ENCODE peak calls at places on chromosome X, in ten cellular contexts. One of them, this sample, is unnamed.

GRCh38 chrX:68915778-68916177 is 87.0 kb downstream of the EFNB1 start:
- DNase-seq in adrenal gland: no peak
- DNase-seq in stomach: no peak
- DNase-seq in A549: no peak
- DNase-seq in H1: no peak
- DNase-seq in HCT116: no peak
- DNase-seq in tibial nerve: no peak
- DNase-seq in ovary: no peak
- DNase-seq in NB4: no peak
- DNase-seq in lower leg skin: no peak
- DNase-seq in this sample: no peak

GRCh38 chrX:51461053-51462050 is 35.0 kb downstream of the NUDT11 start:
- DNase-seq in lower leg skin: no peak
- DNase-seq in stomach: no peak
- DNase-seq in NB4: peak; percentile 45
- DNase-seq in tibial nerve: no peak
- DNase-seq in adrenal gland: peak; percentile 21
- DNase-seq in ovary: no peak
- DNase-seq in A549: peak; percentile 53
- DNase-seq in H1: no peak
- DNase-seq in HCT116: peak; percentile 7
- DNase-seq in this sample: peak; percentile 13

GRCh38 chrX:130204647-130205046 is 32.9 kb downstream of the RAB33A start:
- DNase-seq in stomach: no peak
- DNase-seq in H1: no peak
- DNase-seq in lower leg skin: no peak
- DNase-seq in HCT116: no peak
- DNase-seq in ovary: no peak
- DNase-seq in tibial nerve: no peak
- DNase-seq in adrenal gland: no peak
- DNase-seq in A549: no peak
- DNase-seq in NB4: no peak
- DNase-seq in this sample: no peak

GRCh38 chrX:13432376-13432775 is 112.5 kb upstream of the ATXN3L start:
- DNase-seq in adrenal gland: peak; percentile 57
- DNase-seq in NB4: no peak
- DNase-seq in ovary: no peak
- DNase-seq in lower leg skin: no peak
- DNase-seq in stomach: no peak
- DNase-seq in tibial nerve: peak; percentile 12
- DNase-seq in H1: no peak
- DNase-seq in A549: peak; percentile 60
- DNase-seq in HCT116: no peak
- DNase-seq in this sample: no peak

GRCh38 chrX:134542485-134542884 is 82.5 kb downstream of the HPRT1 start:
- DNase-seq in H1: no peak
- DNase-seq in tibial nerve: no peak
- DNase-seq in lower leg skin: no peak
- DNase-seq in ovary: peak; percentile 64
- DNase-seq in A549: peak; percentile 53
- DNase-seq in NB4: peak; percentile 89
- DNase-seq in adrenal gland: peak; percentile 55
- DNase-seq in HCT116: no peak
- DNase-seq in stomach: no peak
- DNase-seq in this sample: no peak

GRCh38 chrX:38880460-38880859 is 79.2 kb downstream of the MID1IP1 start:
- DNase-seq in tibial nerve: no peak
- DNase-seq in A549: peak; percentile 34
- DNase-seq in HCT116: no peak
- DNase-seq in H1: no peak
- DNase-seq in NB4: peak; percentile 44
- DNase-seq in lower leg skin: no peak
- DNase-seq in stomach: no peak
- DNase-seq in ovary: no peak
- DNase-seq in adrenal gland: no peak
- DNase-seq in this sample: no peak

GRCh38 chrX:48533165-48533564 is 6.3 kb upstream of the TBC1D25 start:
- DNase-seq in HCT116: no peak
- DNase-seq in H1: no peak
- DNase-seq in NB4: no peak
- DNase-seq in adrenal gland: no peak
- DNase-seq in tibial nerve: no peak
- DNase-seq in A549: no peak
- DNase-seq in ovary: no peak
- DNase-seq in stomach: no peak
- DNase-seq in lower leg skin: no peak
- DNase-seq in this sample: no peak

GRCh38 chrX:106862972-106863688 is 40.0 kb downstream of the RIPPLY1 start:
- DNase-seq in H1: peak; percentile 58
- DNase-seq in HCT116: peak; percentile 1
- DNase-seq in lower leg skin: no peak
- DNase-seq in ovary: no peak
- DNase-seq in adrenal gland: no peak
- DNase-seq in A549: peak; percentile 32
- DNase-seq in stomach: peak; percentile 35
- DNase-seq in NB4: peak; percentile 17
- DNase-seq in tibial nerve: no peak
- DNase-seq in this sample: peak; percentile 10

GRCh38 chrX:50093627-50094026 is 107.2 kb downstream of the AKAP4 start:
- DNase-seq in stomach: no peak
- DNase-seq in ovary: no peak
- DNase-seq in lower leg skin: no peak
- DNase-seq in NB4: no peak
- DNase-seq in adrenal gland: no peak
- DNase-seq in A549: no peak
- DNase-seq in HCT116: no peak
- DNase-seq in H1: no peak
- DNase-seq in tibial nerve: no peak
- DNase-seq in this sample: no peak

GRCh38 chrX:9785944-9786741 is at the start of gene SHROOM2:
- DNase-seq in A549: no peak
- DNase-seq in lower leg skin: no peak
- DNase-seq in tibial nerve: no peak
- DNase-seq in ovary: peak; percentile 68
- DNase-seq in HCT116: no peak
- DNase-seq in NB4: no peak
- DNase-seq in H1: peak; percentile 57
- DNase-seq in adrenal gland: peak; percentile 11
- DNase-seq in stomach: peak; percentile 39
- DNase-seq in this sample: no peak

GRCh38 chrX:111490683-111491082 is 20.8 kb upstream of the SERTM2 start:
- DNase-seq in NB4: no peak
- DNase-seq in A549: no peak
- DNase-seq in adrenal gland: no peak
- DNase-seq in stomach: no peak
- DNase-seq in H1: no peak
- DNase-seq in lower leg skin: no peak
- DNase-seq in tibial nerve: no peak
- DNase-seq in HCT116: no peak
- DNase-seq in ovary: no peak
- DNase-seq in this sample: no peak

GRCh38 chrX:49249071-49249470 is 13.8 kb downstream of the CCDC22 start:
- DNase-seq in NB4: no peak
- DNase-seq in tibial nerve: no peak
- DNase-seq in lower leg skin: no peak
- DNase-seq in ovary: no peak
- DNase-seq in stomach: no peak
- DNase-seq in adrenal gland: no peak
- DNase-seq in HCT116: no peak
- DNase-seq in A549: no peak
- DNase-seq in H1: no peak
- DNase-seq in this sample: no peak

GRCh38 chrX:48648299-48648698 is 35.3 kb upstream of the WAS start:
- DNase-seq in H1: peak; percentile 50
- DNase-seq in stomach: peak; percentile 27
- DNase-seq in adrenal gland: peak; percentile 64
- DNase-seq in HCT116: no peak
- DNase-seq in NB4: peak; percentile 77
- DNase-seq in A549: peak; percentile 53
- DNase-seq in tibial nerve: peak; percentile 15
- DNase-seq in lower leg skin: peak; percentile 81
- DNase-seq in ovary: peak; percentile 54
- DNase-seq in this sample: peak; percentile 40

DNA sequence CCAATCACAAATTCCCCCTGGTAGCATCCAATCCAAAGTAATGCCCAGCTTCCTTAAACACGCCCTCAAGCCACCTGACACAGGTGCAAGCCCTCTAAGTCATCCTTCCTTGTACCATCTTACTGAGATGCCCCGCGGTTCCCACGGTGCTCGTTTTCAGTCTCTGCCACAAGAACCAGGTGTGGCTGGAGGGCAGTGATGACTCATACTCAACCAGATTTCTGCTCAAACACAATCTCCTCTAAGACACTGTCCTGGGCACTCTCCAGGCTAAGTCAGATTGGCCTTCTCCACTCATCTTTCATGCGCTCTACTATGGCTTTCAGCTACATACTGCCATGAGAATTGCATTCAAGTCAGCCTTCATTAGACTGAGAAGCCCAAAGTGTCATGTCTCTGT is 3.5 kb downstream of the SH3KBP1 start:
- DNase-seq in lower leg skin: peak; percentile 60
- DNase-seq in HCT116: peak; percentile 43
- DNase-seq in adrenal gland: no peak
- DNase-seq in H1: no peak
- DNase-seq in ovary: no peak
- DNase-seq in tibial nerve: no peak
- DNase-seq in stomach: no peak
- DNase-seq in A549: peak; percentile 11
- DNase-seq in NB4: no peak
- DNase-seq in this sample: no peak
- TF ChIP-seq POLR2A in lower leg skin: no peak
- TF ChIP-seq POLR2A in HCT116: no peak
- TF ChIP-seq POLR2A in adrenal gland: no peak
- TF ChIP-seq POLR2A in H1: no peak
- TF ChIP-seq POLR2A in ovary: no peak
- TF ChIP-seq POLR2A in tibial nerve: no peak
- TF ChIP-seq POLR2A in stomach: no peak
- TF ChIP-seq POLR2A in A549: no peak
- TF ChIP-seq POLR2A in NB4: no peak
- TF ChIP-seq POLR2A in this sample: no peak

DNA sequence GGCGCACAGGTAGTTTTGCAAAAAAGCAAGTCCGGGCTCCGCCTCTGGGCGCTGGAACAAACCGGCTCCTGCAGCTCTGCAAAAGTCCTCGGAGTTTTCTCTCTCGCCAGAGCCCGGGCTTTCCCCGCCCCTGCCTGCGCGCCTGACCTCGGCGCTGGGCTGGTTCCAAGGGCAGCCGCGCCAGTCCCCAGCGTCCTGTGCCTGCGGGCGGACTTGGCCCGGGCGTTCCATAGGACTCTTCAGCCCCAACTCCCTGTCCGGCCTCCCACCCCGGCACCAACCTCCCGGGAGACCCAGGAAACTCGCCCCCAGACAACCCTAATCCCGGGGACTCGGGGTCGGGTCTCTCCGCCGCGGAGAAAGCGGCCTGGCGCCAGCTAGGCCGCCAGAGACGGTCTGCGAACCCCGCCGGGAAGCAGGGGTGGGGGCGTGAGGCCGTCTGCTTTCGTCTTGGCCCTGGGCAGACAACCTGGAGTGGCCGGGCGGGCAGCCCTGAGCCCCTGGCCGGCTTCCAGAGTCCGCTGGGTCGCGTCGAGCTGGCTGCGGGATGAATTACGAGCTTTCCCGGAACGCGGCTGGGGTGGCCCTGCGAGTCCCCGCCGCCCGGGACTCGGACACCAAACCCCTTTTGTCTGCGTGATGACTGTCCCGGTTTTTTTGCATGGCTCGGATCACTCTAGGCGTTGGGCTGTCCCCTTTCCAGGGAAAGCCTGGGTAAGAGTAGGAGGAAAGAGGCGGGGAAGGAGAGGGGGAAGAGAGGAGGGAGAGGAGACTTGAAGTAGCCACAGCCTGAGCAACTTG is 971 bp downstream of the MXRA5 start:
- DNase-seq in lower leg skin: peak; percentile 89
- DNase-seq in HCT116: no peak
- DNase-seq in ovary: peak; percentile 70
- DNase-seq in H1: peak; percentile 60
- DNase-seq in tibial nerve: no peak
- DNase-seq in stomach: peak; percentile 58
- DNase-seq in adrenal gland: peak; percentile 81
- DNase-seq in NB4: no peak
- DNase-seq in A549: no peak
- DNase-seq in this sample: no peak
- TF ChIP-seq POLR2A in lower leg skin: no peak
- TF ChIP-seq POLR2A in HCT116: no peak
- TF ChIP-seq POLR2A in ovary: no peak
- TF ChIP-seq POLR2A in H1: peak; percentile 25
- TF ChIP-seq POLR2A in tibial nerve: no peak
- TF ChIP-seq POLR2A in stomach: no peak
- TF ChIP-seq POLR2A in adrenal gland: no peak
- TF ChIP-seq POLR2A in NB4: no peak
- TF ChIP-seq POLR2A in A549: no peak
- TF ChIP-seq POLR2A in this sample: no peak

GRCh38 chrX:153926594-153926862 is 464 bp upstream of the ARHGAP4 start:
- DNase-seq in HCT116: no peak
- DNase-seq in NB4: no peak
- DNase-seq in stomach: no peak
- DNase-seq in lower leg skin: no peak
- DNase-seq in H1: no peak
- DNase-seq in ovary: no peak
- DNase-seq in adrenal gland: no peak
- DNase-seq in tibial nerve: no peak
- DNase-seq in A549: no peak
- DNase-seq in this sample: no peak
- TF ChIP-seq POLR2A in HCT116: no peak
- TF ChIP-seq POLR2A in NB4: no peak
- TF ChIP-seq POLR2A in stomach: no peak
- TF ChIP-seq POLR2A in lower leg skin: no peak
- TF ChIP-seq POLR2A in H1: no peak
- TF ChIP-seq POLR2A in ovary: no peak
- TF ChIP-seq POLR2A in adrenal gland: no peak
- TF ChIP-seq POLR2A in tibial nerve: no peak
- TF ChIP-seq POLR2A in A549: no peak
- TF ChIP-seq POLR2A in this sample: no peak

GRCh38 chrX:41014776-41015175 is 70.5 kb upstream of the USP9X start:
- DNase-seq in H1: no peak
- DNase-seq in ovary: no peak
- DNase-seq in HCT116: peak; percentile 51
- DNase-seq in A549: peak; percentile 56
- DNase-seq in lower leg skin: no peak
- DNase-seq in NB4: peak; percentile 11
- DNase-seq in stomach: no peak
- DNase-seq in tibial nerve: no peak
- DNase-seq in adrenal gland: no peak
- DNase-seq in this sample: no peak

GRCh38 chrX:41009816-41010187 is 75.4 kb upstream of the USP9X start:
- DNase-seq in H1: no peak
- DNase-seq in HCT116: no peak
- DNase-seq in NB4: peak; percentile 9
- DNase-seq in adrenal gland: no peak
- DNase-seq in A549: no peak
- DNase-seq in tibial nerve: no peak
- DNase-seq in lower leg skin: no peak
- DNase-seq in stomach: no peak
- DNase-seq in ovary: no peak
- DNase-seq in this sample: no peak

GRCh38 chrX:41005445-41005992 is 79.7 kb upstream of the USP9X start:
- DNase-seq in NB4: peak; percentile 25
- DNase-seq in tibial nerve: no peak
- DNase-seq in H1: no peak
- DNase-seq in ovary: no peak
- DNase-seq in adrenal gland: peak; percentile 5
- DNase-seq in HCT116: no peak
- DNase-seq in A549: no peak
- DNase-seq in stomach: no peak
- DNase-seq in lower leg skin: peak; percentile 39
- DNase-seq in this sample: no peak

GRCh38 chrX:41010188-41010846 is 74.9 kb upstream of the USP9X start:
- DNase-seq in stomach: peak; percentile 79
- DNase-seq in NB4: peak; percentile 74
- DNase-seq in adrenal gland: peak; percentile 92
- DNase-seq in lower leg skin: peak; percentile 93
- DNase-seq in A549: peak; percentile 79
- DNase-seq in H1: peak; percentile 52
- DNase-seq in tibial nerve: peak; percentile 41
- DNase-seq in ovary: peak; percentile 85
- DNase-seq in HCT116: no peak
- DNase-seq in this sample: peak; percentile 97
- TF ChIP-seq POLR2A in stomach: no peak
- TF ChIP-seq POLR2A in NB4: no peak
- TF ChIP-seq POLR2A in adrenal gland: no peak
- TF ChIP-seq POLR2A in lower leg skin: no peak
- TF ChIP-seq POLR2A in A549: peak; percentile 27
- TF ChIP-seq POLR2A in H1: no peak
- TF ChIP-seq POLR2A in tibial nerve: no peak
- TF ChIP-seq POLR2A in ovary: peak; percentile 21
- TF ChIP-seq POLR2A in HCT116: no peak
- TF ChIP-seq POLR2A in this sample: peak; percentile 86

This sample was measured in erythroblast.